ENCODE peak calls at places on chromosomes 12 and 14, in ten cellular contexts. V is right atrium auricular region; Z is mucosa of descending colon; S is tibial artery; P is lower leg skin; D is T-helper 9 cell; U is stimulated activated CD4-positive, alpha-beta T cell treated with anti-CD3 and anti-CD28 coated beads, Interleukin-1b, Interleukin-23, amount 100 ng/mL, for 4 hours; J is GM19239; B is NCI-H1436; K is ACHN. F is an unnamed sample.

GRCh38 chr12:132075026-132075713 is 68.9 kb downstream of the DDX51 start:
- DNase-seq in V (no peak), Z (no peak), S (no peak), P (peak), D (no peak), U (no peak), J (no peak), B (no peak), K (peak), F (no peak)

GRCh38 chr14:92783813-92784431 is 10.2 kb upstream of the GOLGA5 start:
- DNase-seq in V (no peak), Z (no peak), S (no peak), P (no peak), D (no peak), U (no peak), J (no peak), B (peak), K (peak), F (peak)

GRCh38 chr14:74503973-74504335 is 10.4 kb downstream of the ISCA2 start:
- DNase-seq in V (no peak), Z (no peak), S (no peak), P (peak), D (no peak), U (no peak), J (no peak), B (no peak), K (no peak), F (no peak)

GRCh38 chr14:100348779-100349708 is 25.9 kb downstream of the SLC25A47 start:
- DNase-seq in V (no peak), Z (no peak), S (no peak), P (peak), D (no peak), U (no peak), J (no peak), B (peak), K (no peak), F (no peak)

GRCh38 chr14:23563473-23564180 is 4.0 kb downstream of the AP1G2 start:
- DNase-seq in V (no peak), Z (no peak), S (no peak), P (no peak), D (no peak), U (no peak), J (no peak), B (no peak), K (no peak), F (no peak)

GRCh38 chr14:38016497-38016896 is 191.2 kb upstream of the SSTR1 start:
- DNase-seq in V (no peak), Z (no peak), S (no peak), P (no peak), D (no peak), U (no peak), J (no peak), B (no peak), K (peak), F (no peak)

GRCh38 chr12:29581641-29582040 is 84.2 kb upstream of the OVCH1 start:
- DNase-seq in V (no peak), Z (no peak), S (no peak), P (no peak), D (no peak), U (no peak), J (no peak), B (no peak), K (no peak), F (no peak)

GRCh38 chr14:91484186-91484585 is 25.9 kb downstream of the PPP4R3A start:
- DNase-seq in V (no peak), Z (no peak), S (no peak), P (no peak), D (no peak), U (no peak), J (no peak), B (no peak), K (no peak), F (no peak)

GRCh38 chr12:130877333-130877732 is 5.5 kb downstream of the RAN start:
- DNase-seq in V (no peak), Z (no peak), S (no peak), P (no peak), D (no peak), U (no peak), J (no peak), B (no peak), K (no peak), F (no peak)

GRCh38 chr12:96240251-96240650 is 46.1 kb downstream of the ELK3 start:
- DNase-seq in V (no peak), Z (no peak), S (no peak), P (peak), D (no peak), U (no peak), J (no peak), B (no peak), K (no peak), F (no peak)

GRCh38 chr12:113322353-113322752 is 12.6 kb downstream of the SLC8B1 start:
- DNase-seq in V (no peak), Z (no peak), S (no peak), P (no peak), D (no peak), U (no peak), J (no peak), B (no peak), K (no peak), F (no peak)

GRCh38 chr14:22623047-22623446 is 21.1 kb downstream of the OR6J1 start:
- DNase-seq in V (no peak), Z (no peak), S (no peak), P (no peak), D (no peak), U (no peak), J (no peak), B (no peak), K (no peak), F (no peak)

GRCh38 chr14:32324601-32325000 is 4.5 kb upstream of the AKAP6 start:
- DNase-seq in V (no peak), Z (no peak), S (no peak), P (no peak), D (no peak), U (no peak), J (no peak), B (no peak), K (no peak), F (no peak)

GRCh38 chr12:102356690-102357089 is 123.7 kb downstream of the IGF1 start:
- DNase-seq in V (no peak), Z (no peak), S (no peak), P (no peak), D (no peak), U (no peak), J (no peak), B (no peak), K (no peak), F (no peak)

GRCh38 chr12:68317047-68317667 is 15.0 kb downstream of the MDM1 start:
- DNase-seq in V (no peak), Z (no peak), S (no peak), P (no peak), D (peak), U (peak), J (no peak), B (peak), K (peak), F (no peak)

GRCh38 chr12:6200266-6201198 is at the start of gene CD9:
- DNase-seq in V (no peak), Z (peak), S (peak), P (peak), D (no peak), U (peak), J (no peak), B (no peak), K (peak), F (peak)

GRCh38 chr14:48826058-48826457 is 760.1 kb downstream of the RPS29 start:
- DNase-seq in V (no peak), Z (no peak), S (no peak), P (no peak), D (no peak), U (no peak), J (no peak), B (no peak), K (no peak), F (no peak)

GRCh38 chr12:115261691-115262398 is 577.9 kb upstream of the TBX3 start:
- DNase-seq in V (no peak), Z (peak), S (no peak), P (no peak), D (no peak), U (no peak), J (no peak), B (no peak), K (no peak), F (no peak)

GRCh38 chr14:36952702-36953101 is 219.7 kb downstream of the SLC25A21 start:
- DNase-seq in V (no peak), Z (no peak), S (no peak), P (no peak), D (no peak), U (no peak), J (no peak), B (no peak), K (no peak), F (peak)

GRCh38 chr12:70608184-70608583 is 29.0 kb downstream of the PTPRB start:
- DNase-seq in V (no peak), Z (no peak), S (no peak), P (no peak), D (no peak), U (no peak), J (no peak), B (no peak), K (no peak), F (no peak)